ENCODE peak calls at places on chromosome 9, in five cellular contexts. W is mucosa of descending colon, H is fibroblast of mammary gland, V is HL-60, F is fibroblast of pulmonary artery. M is an unnamed sample.

GRCh38 chr9:96655198-96655851 is at the start of gene PRXL2C:
- DNase-seq in H (peak), V (peak), F (peak), W (peak), M (no peak)

GRCh38 chr9:13896047-13896446 is 417.9 kb downstream of the NFIB start:
- DNase-seq in V (no peak), W (no peak), H (no peak), F (peak), M (no peak)

GRCh38 chr9:106334081-106334480 is 528.9 kb upstream of the ZNF462 start:
- DNase-seq in W (no peak), V (no peak), H (no peak), F (no peak), M (no peak)

GRCh38 chr9:122393284-122393983 is 22.6 kb downstream of the PTGS1 start:
- DNase-seq in V (no peak), H (no peak), F (no peak), W (no peak), M (no peak)

GRCh38 chr9:113674436-113674835 is 201.7 kb upstream of the ZNF618 start:
- DNase-seq in V (no peak), F (peak), H (peak), W (no peak), M (no peak)

GRCh38 chr9:90827181-90827866 is 25.7 kb downstream of the SYK start:
- DNase-seq in W (no peak), F (no peak), H (no peak), V (peak), M (no peak)

GRCh38 chr9:27385606-27386005 is 88.7 kb upstream of the EQTN start:
- DNase-seq in F (no peak), H (no peak), V (no peak), W (no peak), M (no peak)

GRCh38 chr9:37381094-37381741 is 41.3 kb upstream of the GRHPR start:
- DNase-seq in H (no peak), W (no peak), V (no peak), F (no peak), M (no peak)

GRCh38 chr9:8816361-8816760 is 1016.8 kb upstream of the DMAC1 start:
- DNase-seq in F (no peak), W (peak), V (no peak), H (peak), M (no peak)

GRCh38 chr9:115672477-115673316 is 480.9 kb upstream of the PAPPA start:
- DNase-seq in W (no peak), V (no peak), H (peak), F (peak), M (peak)

GRCh38 chr9:136693490-136694162 is 6.4 kb upstream of the AGPAT2 start:
- DNase-seq in V (no peak), F (no peak), H (peak), W (peak), M (no peak)

GRCh38 chr9:134962065-134962997 is 44.6 kb upstream of the FCN1 start:
- DNase-seq in H (no peak), V (no peak), W (peak), F (no peak), M (no peak)

GRCh38 chr9:36862206-36863145 is 171.6 kb downstream of the PAX5 start:
- DNase-seq in W (peak), H (peak), F (peak), V (peak), M (no peak)

GRCh38 chr9:129278391-129279237 is 100.6 kb upstream of the IER5L start:
- DNase-seq in H (peak), W (peak), F (peak), V (no peak), M (no peak)

GRCh38 chr9:93473411-93473810 is 20.0 kb upstream of the FAM120AOS start:
- DNase-seq in H (peak), F (peak), V (no peak), W (no peak), M (no peak)

GRCh38 chr9:137305788-137306545 is 3.9 kb upstream of the NRARP start:
- DNase-seq in H (no peak), V (no peak), W (no peak), F (no peak), M (no peak)

GRCh38 chr9:120701248-120701647 is 13.0 kb downstream of the MEGF9 start:
- DNase-seq in V (no peak), F (no peak), H (no peak), W (no peak), M (no peak)

GRCh38 chr9:89714316-89714715 is 109.5 kb downstream of the GADD45G start:
- DNase-seq in H (peak), F (no peak), V (no peak), W (peak), M (no peak)

GRCh38 chr9:83313771-83314170 is 224.4 kb downstream of the FRMD3 start:
- DNase-seq in W (no peak), V (no peak), F (no peak), H (no peak), M (no peak)

GRCh38 chr9:101083451-101083850 is 54.9 kb downstream of the PLPPR1 start:
- DNase-seq in F (no peak), V (no peak), W (no peak), H (no peak), M (no peak)

GRCh38 chr9:88742483-88742882 is 207.5 kb downstream of the NXNL2 start:
- DNase-seq in V (no peak), W (no peak), H (peak), F (peak), M (no peak)

GRCh38 chr9:108209132-108209700 is 646.6 kb downstream of the ACTL7B start:
- DNase-seq in W (peak), H (no peak), V (no peak), F (no peak), M (no peak)

GRCh38 chr9:116365056-116365471 is 211.5 kb downstream of the PAPPA start:
- DNase-seq in V (no peak), F (peak), H (peak), W (peak), M (peak)

GRCh38 chr9:95025213-95026170 is 292.0 kb downstream of the FANCC start:
- DNase-seq in V (no peak), W (peak), F (peak), H (peak), M (peak)
- TF ChIP-seq CTCF in V (no peak), W (no peak), F (peak), H (peak), M (peak)

GRCh38 chr9:125538092-125538473 is 168.9 kb downstream of the MAPKAP1 start:
- DNase-seq in H (peak), W (peak), V (no peak), F (peak), M (peak)
- H3K4me3 ChIP-seq in H (no peak), W (no peak), V (no peak), F (no peak), M (no peak)

GRCh38 chr9:15764131-15764530 is 211.3 kb downstream of the CCDC171 start:
- DNase-seq in V (no peak), W (no peak), F (no peak), H (no peak), M (no peak)
- TF ChIP-seq CTCF in V (no peak), W (no peak), F (no peak), H (no peak), M (no peak)

GRCh38 chr9:20835364-20836286 is 151.6 kb downstream of the FOCAD start:
- DNase-seq in V (no peak), H (peak), F (peak), W (no peak), M (no peak)
- H3K4me3 ChIP-seq in V (no peak), H (no peak), F (no peak), W (no peak), M (no peak)

GRCh38 chr9:69155341-69156030 is 18.6 kb upstream of the TJP2 start:
- DNase-seq in W (no peak), V (no peak), H (no peak), F (no peak), M (no peak)

GRCh38 chr9:69158471-69158870 is 15.6 kb upstream of the TJP2 start:
- DNase-seq in V (no peak), H (no peak), F (no peak), W (no peak), M (no peak)

GRCh38 chr9:69153707-69154521 is 20.2 kb upstream of the TJP2 start:
- DNase-seq in F (no peak), V (no peak), H (no peak), W (no peak), M (no peak)

DNA sequence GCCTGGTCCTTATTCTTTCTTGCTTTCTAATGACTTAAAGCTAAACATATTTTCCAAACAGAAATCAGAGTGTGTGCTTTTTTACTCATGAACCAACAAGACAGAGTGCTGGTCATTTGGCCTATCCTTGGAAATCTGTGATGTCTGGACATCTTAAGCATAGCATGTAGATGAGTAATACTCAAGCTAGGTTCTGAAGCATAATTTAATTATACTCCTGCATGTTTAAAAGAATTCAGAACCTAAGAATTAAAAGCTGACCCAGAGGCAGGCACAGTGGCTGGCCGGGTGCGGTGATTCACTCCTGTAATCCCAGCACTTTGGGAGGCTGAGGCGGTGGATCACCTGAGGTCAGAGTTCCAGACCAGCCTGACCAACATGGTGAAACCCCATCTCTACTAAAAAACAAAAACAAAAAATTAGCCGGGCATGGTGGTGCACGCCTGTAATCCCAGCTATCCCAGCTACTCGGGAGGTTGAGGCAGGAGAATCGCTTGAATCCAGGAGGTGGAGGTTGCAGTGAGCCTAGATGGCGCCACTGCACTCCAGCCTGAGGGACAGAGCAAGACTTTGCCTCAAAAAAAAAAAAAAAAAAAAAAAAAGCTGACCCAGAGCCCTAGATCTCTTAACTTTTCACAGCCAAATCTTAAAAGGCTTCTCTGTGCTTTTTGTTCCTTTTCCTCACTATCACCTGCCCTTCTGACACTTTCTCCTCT is 16.2 kb upstream of the TJP2 start:
- DNase-seq in H (peak), W (no peak), V (no peak), F (peak), M (no peak)
- TF ChIP-seq CTCF in H (peak), W (no peak), V (no peak), F (peak), M (peak)

GRCh38 chr9:131668057-131668438 is 71.8 kb downstream of the RAPGEF1 start:
- DNase-seq in H (no peak), V (no peak), F (no peak), W (no peak), M (no peak)

GRCh38 chr9:131666779-131667178 is 73.1 kb downstream of the RAPGEF1 start:
- DNase-seq in H (no peak), W (no peak), F (no peak), V (no peak), M (no peak)

GRCh38 chr9:131668439-131669233 is 71.2 kb downstream of the RAPGEF1 start:
- DNase-seq in F (peak), V (no peak), W (no peak), H (peak), M (no peak)

GRCh38 chr9:131666029-131666428 is 73.8 kb downstream of the RAPGEF1 start:
- DNase-seq in W (no peak), V (no peak), F (no peak), H (peak), M (no peak)

GRCh38 chr9:131667576-131667975 is 72.3 kb downstream of the RAPGEF1 start:
- DNase-seq in H (peak), W (no peak), V (no peak), F (no peak), M (no peak)
- H3K4me3 ChIP-seq in H (no peak), W (no peak), V (no peak), F (no peak), M (no peak)